ENCODE peak calls at places on chromosome 22, in ten cellular contexts. F is heart right ventricle; K is C1 segment of cervical spinal cord; Z is IMR-90; E is NCI-H2081; S is activated CD8-positive, alpha-beta memory T cell treated with anti-CD3 and anti-CD28 coated beads for 1 hour; R is effector memory CD4-positive, alpha-beta T cell; C is M059J; L is activated CD4-positive, CD25-positive, alpha-beta regulatory T cell; P is AG08395. H is an unnamed sample.

GRCh38 chr22:40247976-40248375 is 70.3 kb downstream of the TNRC6B start:
- DNase-seq in F (no peak), K (no peak), Z (no peak), E (no peak), S (peak), R (peak), C (no peak), L (no peak), P (no peak), H (peak)

GRCh38 chr22:44180706-44181032 is at the start of gene PARVG:
- DNase-seq in F (no peak), K (no peak), Z (no peak), E (no peak), S (no peak), R (no peak), C (no peak), L (peak), P (no peak), H (peak)

GRCh38 chr22:35894464-35894878 is 134.2 kb downstream of the RBFOX2 start:
- DNase-seq in F (no peak), K (no peak), Z (no peak), E (no peak), S (no peak), R (no peak), C (no peak), L (no peak), P (no peak), H (no peak)

GRCh38 chr22:20113551-20114310 is 2.2 kb upstream of the RANBP1 start:
- DNase-seq in F (peak), K (no peak), Z (no peak), E (no peak), S (no peak), R (no peak), C (no peak), L (no peak), P (no peak), H (no peak)

GRCh38 chr22:21952586-21953571 is at the start of gene PPM1F:
- DNase-seq in F (peak), K (peak), Z (peak), E (peak), S (peak), R (peak), C (peak), L (peak), P (peak), H (peak)

GRCh38 chr22:32847067-32847491 is 45.6 kb downstream of the TIMP3 start:
- DNase-seq in F (peak), K (no peak), Z (no peak), E (no peak), S (no peak), R (no peak), C (peak), L (no peak), P (no peak), H (no peak)

GRCh38 chr22:45329536-45329936 is 19.8 kb downstream of the FAM118A start:
- DNase-seq in F (peak), K (peak), Z (no peak), E (peak), S (no peak), R (no peak), C (no peak), L (no peak), P (no peak), H (no peak)

GRCh38 chr22:22848364-22848866 is 39.2 kb upstream of the IGLL5 start:
- DNase-seq in F (peak), K (no peak), Z (peak), E (peak), S (peak), R (peak), C (peak), L (peak), P (peak), H (peak)

GRCh38 chr22:37254867-37255233 is 10.8 kb upstream of the RAC2 start:
- DNase-seq in F (no peak), K (no peak), Z (peak), E (no peak), S (no peak), R (no peak), C (peak), L (no peak), P (no peak), H (no peak)

GRCh38 chr22:19703869-19704268 is 10.4 kb upstream of the SEPTIN5 start:
- DNase-seq in F (no peak), K (no peak), Z (no peak), E (peak), S (no peak), R (no peak), C (no peak), L (no peak), P (no peak), H (no peak)

GRCh38 chr22:38964989-38965388 is 7.6 kb downstream of the APOBEC3A start:
- DNase-seq in F (no peak), K (no peak), Z (no peak), E (no peak), S (no peak), R (no peak), C (no peak), L (no peak), P (no peak), H (no peak)

GRCh38 chr22:30325724-30326703 is 727 bp downstream of the TBC1D10A start:
- DNase-seq in F (peak), K (no peak), Z (no peak), E (no peak), S (no peak), R (no peak), C (no peak), L (no peak), P (peak), H (no peak)

GRCh38 chr22:31124811-31125465 is 2.2 kb downstream of the INPP5J start:
- DNase-seq in F (no peak), K (no peak), Z (no peak), E (no peak), S (no peak), R (no peak), C (no peak), L (no peak), P (no peak), H (no peak)